ENCODE peak calls at places on chromosomes 5 and 9, in ten cellular contexts. S is Karpas-422, L is transverse colon, J is HepG2, B is PC-3, N is suprapubic skin, F is BE2C, Z is PC-9, A is left ventricle myocardium inferior, H is stomach. T is an unnamed sample.
A peak's percentile ranks its signal among the peaks of the same experiment; 100 is the strongest.

GRCh38 chr9:123028136-123028535 is 5.3 kb upstream of the GPR21 start:
- DNase-seq in S (no peak), L (no peak), J (no peak), B (no peak), N (no peak), F (no peak), Z (no peak), A (no peak), H (no peak), T (no peak)

GRCh38 chr9:131927092-131927491 is 152.6 kb downstream of the MED27 start:
- DNase-seq in S (no peak), L (no peak), J (no peak), B (no peak), N (no peak), F (no peak), Z (no peak), A (no peak), H (no peak), T (no peak)

GRCh38 chr5:149037819-149038218 is 25.0 kb downstream of the SH3TC2 start:
- DNase-seq in S (no peak), L (no peak), J (no peak), B (peak; percentile 40), N (no peak), F (no peak), Z (no peak), A (no peak), H (no peak), T (no peak)

GRCh38 chr5:175466700-175467318 is 11.6 kb upstream of the SFXN1 start:
- DNase-seq in S (no peak), L (no peak), J (no peak), B (no peak), N (peak; percentile 70), F (no peak), Z (no peak), A (peak; percentile 46), H (no peak), T (no peak)

GRCh38 chr5:154356958-154357357 is 88.8 kb upstream of the SAP30L start:
- DNase-seq in S (no peak), L (no peak), J (no peak), B (no peak), N (no peak), F (no peak), Z (no peak), A (no peak), H (no peak), T (no peak)

GRCh38 chr5:169933127-169933526 is 47.2 kb downstream of the INSYN2B start:
- DNase-seq in S (peak; percentile 63), L (no peak), J (no peak), B (peak; percentile 31), N (no peak), F (peak; percentile 58), Z (no peak), A (no peak), H (no peak), T (no peak)

GRCh38 chr9:96383165-96383939 is at the start of gene SLC35D2:
- DNase-seq in S (no peak), L (peak; percentile 87), J (peak; percentile 73), B (peak; percentile 58), N (peak; percentile 66), F (peak; percentile 65), Z (peak; percentile 54), A (peak; percentile 71), H (peak; percentile 75), T (peak; percentile 37)

GRCh38 chr5:398475-399295 is 44.3 kb upstream of the EXOC3 start:
- DNase-seq in S (no peak), L (no peak), J (no peak), B (no peak), N (peak; percentile 70), F (no peak), Z (no peak), A (no peak), H (peak; percentile 24), T (no peak)

GRCh38 chr5:143383988-143384387 is 19.5 kb downstream of the NR3C1 start:
- DNase-seq in S (peak; percentile 77), L (no peak), J (no peak), B (no peak), N (no peak), F (no peak), Z (no peak), A (no peak), H (no peak), T (no peak)

GRCh38 chr9:38109601-38110000 is 40.6 kb upstream of the SHB start:
- DNase-seq in S (no peak), L (no peak), J (no peak), B (no peak), N (no peak), F (no peak), Z (no peak), A (no peak), H (no peak), T (no peak)

GRCh38 chr9:94945191-94946144 is 219.0 kb downstream of the AOPEP start:
- DNase-seq in S (no peak), L (peak; percentile 39), J (no peak), B (peak; percentile 58), N (no peak), F (peak; percentile 62), Z (peak; percentile 70), A (peak; percentile 51), H (no peak), T (no peak)

DNA sequence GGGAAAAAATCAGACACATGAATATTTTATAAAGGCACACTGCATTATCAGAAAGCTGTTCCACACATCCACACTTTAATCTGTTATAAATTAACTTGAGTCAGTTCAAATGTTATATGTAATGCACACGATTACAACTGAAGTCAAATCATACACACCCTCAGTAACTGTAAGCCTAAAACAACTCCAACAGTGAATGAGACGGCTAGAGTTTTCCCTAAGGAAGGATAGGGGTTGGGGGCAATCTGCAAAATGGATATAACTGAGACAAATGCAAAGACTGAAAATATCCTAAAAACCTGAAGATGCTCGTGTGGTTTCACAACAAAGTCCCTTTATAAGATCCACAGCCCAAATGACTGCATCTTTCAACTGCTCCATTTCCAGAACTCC is 166.4 kb downstream of the BNC2 start:
- DNase-seq in S (no peak), L (no peak), J (no peak), B (no peak), N (no peak), F (no peak), Z (no peak), A (no peak), H (no peak), T (no peak)
- H3K4me3 ChIP-seq in S (no peak overlapping the region), L (no peak overlapping the region), J (no peak overlapping the region), B (peak overlapping the region; percentile 70), N (peak overlapping the region; percentile 5), F (no peak overlapping the region), Z (peak overlapping the region; percentile 49), A (peak overlapping the region; percentile 57), H (no peak overlapping the region), T (no peak overlapping the region)

GRCh38 chr9:737400-738120 is 103.9 kb upstream of the DMRT1 start:
- DNase-seq in S (no peak), L (no peak), J (no peak), B (no peak), N (no peak), F (no peak), Z (no peak), A (no peak), H (no peak), T (no peak)
- H3K36me3 ChIP-seq in S (peaks cover 16% of the 10 kb centered on the region), L (no peaks in the 10 kb centered on the region), J (peaks cover 89% of the 10 kb centered on the region), B (peaks cover 23% of the 10 kb centered on the region), N (peaks cover 85% of the 10 kb centered on the region), F (no peaks in the 10 kb centered on the region), Z (no peaks in the 10 kb centered on the region), A (peaks cover 75% of the 10 kb centered on the region), H (peaks cover 95% of the 10 kb centered on the region), T (no peaks in the 10 kb centered on the region)

DNA sequence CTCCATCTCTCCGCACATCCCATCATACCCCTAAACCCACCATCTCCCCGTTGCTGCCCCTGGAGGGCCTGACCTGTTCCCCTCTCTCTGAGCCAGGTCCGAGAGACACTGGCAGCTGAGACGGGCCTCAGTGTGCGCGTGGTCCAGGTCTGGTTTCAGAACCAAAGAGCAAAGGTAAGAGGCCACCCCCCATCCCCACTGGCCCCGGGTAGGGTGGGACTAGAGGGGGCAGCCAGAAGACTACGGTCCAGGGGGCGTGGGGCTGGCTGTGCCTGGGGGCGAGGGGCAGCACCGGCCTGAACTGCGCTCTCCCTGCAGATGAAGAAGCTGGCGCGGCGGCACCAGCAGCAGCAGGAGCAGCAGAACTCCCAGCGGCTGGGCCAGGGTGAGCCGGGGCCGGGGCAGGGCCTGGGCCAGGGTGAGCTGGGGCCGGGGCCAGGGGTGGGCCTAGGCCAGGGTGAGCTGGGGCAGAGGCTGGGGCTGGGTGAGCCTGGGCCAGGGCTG is 79.8 kb downstream of the LMX1B start:
- DNase-seq in S (no peak), L (no peak), J (no peak), B (no peak), N (peak; percentile 40), F (no peak), Z (no peak), A (no peak), H (no peak), T (no peak)
- H3K27me3 ChIP-seq in S (no peaks in the 10 kb centered on the region), L (peaks cover 73% of the 10 kb centered on the region), J (peaks cover 11% of the 10 kb centered on the region), B (no peaks in the 10 kb centered on the region), N (peaks cover 22% of the 10 kb centered on the region), F (peaks cover 14% of the 10 kb centered on the region), Z (peaks cover 46% of the 10 kb centered on the region), A (peaks cover 64% of the 10 kb centered on the region), H (peaks cover 23% of the 10 kb centered on the region), T (peaks cover 3% of the 10 kb centered on the region)

GRCh38 chr5:146341854-146342253 is 3.2 kb downstream of the POU4F3 start:
- DNase-seq in S (no peak), L (no peak), J (no peak), B (no peak), N (no peak), F (no peak), Z (no peak), A (no peak), H (no peak), T (no peak)

GRCh38 chr5:146338774-146339714 is at the start of gene POU4F3:
- DNase-seq in S (no peak), L (no peak), J (no peak), B (no peak), N (no peak), F (no peak), Z (no peak), A (no peak), H (no peak), T (no peak)

GRCh38 chr5:146337928-146338327 is 711 bp upstream of the POU4F3 start:
- DNase-seq in S (no peak), L (no peak), J (no peak), B (no peak), N (no peak), F (no peak), Z (no peak), A (no peak), H (no peak), T (no peak)

GRCh38 chr5:146340260-146341081 is 1.8 kb downstream of the POU4F3 start:
- DNase-seq in S (peak; percentile 48), L (no peak), J (peak; percentile 36), B (peak; percentile 52), N (no peak), F (no peak), Z (no peak), A (peak; percentile 60), H (peak; percentile 52), T (no peak)

DNA sequence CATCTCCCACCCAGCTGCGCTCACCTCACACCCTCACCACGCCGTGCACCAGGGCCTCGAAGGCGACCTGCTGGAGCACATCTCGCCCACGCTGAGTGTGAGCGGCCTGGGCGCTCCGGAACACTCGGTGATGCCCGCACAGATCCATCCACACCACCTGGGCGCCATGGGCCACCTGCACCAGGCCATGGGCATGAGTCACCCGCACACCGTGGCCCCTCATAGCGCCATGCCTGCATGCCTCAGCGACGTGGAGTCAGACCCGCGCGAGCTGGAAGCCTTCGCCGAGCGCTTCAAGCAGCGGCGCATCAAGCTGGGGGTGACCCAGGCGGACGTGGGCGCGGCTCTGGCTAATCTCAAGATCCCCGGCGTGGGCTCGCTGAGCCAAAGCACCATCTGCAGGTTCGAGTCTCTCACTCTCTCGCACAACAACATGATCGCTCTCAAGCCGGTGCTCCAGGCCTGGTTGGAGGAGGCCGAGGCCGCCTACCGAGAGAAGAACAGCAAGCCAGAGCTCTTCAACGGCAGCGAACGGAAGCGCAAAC is 1.1 kb downstream of the POU4F3 start:
- DNase-seq in S (no peak), L (no peak), J (no peak), B (no peak), N (no peak), F (no peak), Z (no peak), A (no peak), H (no peak), T (no peak)
- H3K4me3 ChIP-seq in S (no peak overlapping the region), L (peak overlapping the region; percentile 22), J (no peak overlapping the region), B (no peak overlapping the region), N (no peak overlapping the region), F (no peak overlapping the region), Z (no peak overlapping the region), A (peak overlapping the region; percentile 25), H (peak overlapping the region; percentile 9), T (no peak overlapping the region)

T was measured in GM06990.